ENCODE peak calls at places on chromosomes 3 and 15, in five cellular contexts. P is iPS DF 6.9; K is NCI-H226; A is stimulated activated CD4-positive, alpha-beta T cell treated with anti-CD3 and anti-CD28 coated beads, Interleukin-4, amount 100 ng/mL, for 48 hours; E is Caki2. B is an unnamed sample.
A peak's percentile ranks its signal among the peaks of the same experiment; 100 is the strongest.

GRCh38 chr3:46479696-46480095 is 15.0 kb upstream of the LTF start:
- DNase-seq in P (no peak), K (no peak), A (no peak), E (no peak), B (no peak)

GRCh38 chr3:177418787-177419186 is 221.5 kb upstream of the TBL1XR1 start:
- DNase-seq in P (no peak), K (no peak), A (no peak), E (no peak), B (no peak)

GRCh38 chr15:40245666-40246065 is 6.8 kb downstream of the PAK6 start:
- DNase-seq in P (no peak), K (no peak), A (no peak), E (no peak), B (no peak)

GRCh38 chr3:195253981-195254432 is 17.0 kb downstream of the XXYLT1 start:
- DNase-seq in P (no peak), K (no peak), A (no peak), E (no peak), B (no peak)

GRCh38 chr3:11637901-11638668 is 5.6 kb downstream of the VGLL4 start:
- DNase-seq in P (no peak), K (no peak), A (no peak), E (no peak), B (no peak)

GRCh38 chr15:92167413-92167950 is 226.2 kb upstream of the ST8SIA2 start:
- DNase-seq in P (no peak), K (no peak), A (no peak), E (no peak), B (no peak)

GRCh38 chr15:65818927-65819562 is 27.0 kb upstream of the DENND4A start:
- DNase-seq in P (no peak), K (no peak), A (no peak), E (no peak), B (no peak)

GRCh38 chr3:134034005-134034785 is 4.5 kb upstream of the SLCO2A1 start:
- DNase-seq in P (no peak), K (no peak), A (no peak), E (no peak), B (no peak)

GRCh38 chr15:91279481-91279880 is 179.4 kb downstream of the SV2B start:
- DNase-seq in P (no peak), K (no peak), A (no peak), E (no peak), B (no peak)

GRCh38 chr15:38613085-38613484 is 48.5 kb upstream of the RASGRP1 start:
- DNase-seq in P (no peak), K (no peak), A (no peak), E (no peak), B (no peak)

GRCh38 chr15:29259233-29259632 is 10.4 kb downstream of the NSMCE3 start:
- DNase-seq in P (no peak), K (no peak), A (no peak), E (no peak), B (no peak)

GRCh38 chr3:120659285-120659684 is 22.8 kb downstream of the HGD start:
- DNase-seq in P (no peak), K (no peak), A (no peak), E (no peak), B (no peak)

GRCh38 chr15:52727825-52728224 is 48.6 kb upstream of the ATOSA start:
- DNase-seq in P (no peak), K (peak; percentile 18), A (no peak), E (no peak), B (no peak)

GRCh38 chr3:111590096-111590491 is 5.1 kb downstream of the ZBED2 start:
- DNase-seq in P (no peak), K (peak; percentile 79), A (no peak), E (peak; percentile 74), B (no peak)

GRCh38 chr3:52218026-52218425 is 7.4 kb downstream of the TLR9 start:
- DNase-seq in P (no peak), K (no peak), A (no peak), E (no peak), B (no peak)

GRCh38 chr3:52531636-52532516 is 1.8 kb downstream of the NT5DC2 start:
- DNase-seq in P (no peak), K (no peak), A (no peak), E (no peak), B (no peak)

B was measured in nucleus accumbens.